ENCODE peak calls at places on chromosomes 16 and 17, in nine cellular contexts. E, F, D, A, Y, X, T, V and K are unnamed samples.

GRCh38 chr17:40607641-40608040 is 40.0 kb downstream of the SMARCE1 start:
- DNase-seq in E (no peak), F (no peak), D (no peak), A (no peak), Y (no peak), X (no peak), T (no peak), V (peak), K (no peak)

GRCh38 chr16:53707671-53708070 is 3.7 kb downstream of the FTO start:
- DNase-seq in E (no peak), F (no peak), D (no peak), A (peak), Y (no peak), X (no peak), T (no peak), V (no peak), K (no peak)

GRCh38 chr17:56876766-56877179 is 37.1 kb downstream of the TRIM25 start:
- DNase-seq in E (peak), F (no peak), D (no peak), A (no peak), Y (no peak), X (no peak), T (no peak), V (no peak), K (no peak)

GRCh38 chr17:50487213-50488096 is 8.8 kb downstream of the RSAD1 start:
- DNase-seq in E (peak), F (no peak), D (no peak), A (no peak), Y (no peak), X (no peak), T (no peak), V (no peak), K (peak)

GRCh38 chr17:75238684-75239191 is 22.7 kb downstream of the GGA3 start:
- DNase-seq in E (peak), F (peak), D (peak), A (no peak), Y (peak), X (no peak), T (peak), V (peak), K (no peak)

GRCh38 chr17:39564201-39564828 is 43.4 kb downstream of the NEUROD2 start:
- DNase-seq in E (no peak), F (no peak), D (no peak), A (no peak), Y (no peak), X (no peak), T (no peak), V (no peak), K (no peak)

GRCh38 chr16:5045499-5046115 is 11.9 kb upstream of the NAGPA start:
- DNase-seq in E (no peak), F (no peak), D (no peak), A (no peak), Y (no peak), X (no peak), T (no peak), V (no peak), K (no peak)

GRCh38 chr16:80006175-80006895 is 405.8 kb upstream of the MAF start:
- DNase-seq in E (no peak), F (no peak), D (peak), A (no peak), Y (no peak), X (no peak), T (no peak), V (no peak), K (no peak)

GRCh38 chr17:74547736-74548135 is 1.8 kb upstream of the CD300C start:
- DNase-seq in E (no peak), F (no peak), D (no peak), A (no peak), Y (no peak), X (no peak), T (no peak), V (no peak), K (no peak)

GRCh38 chr16:9802160-9802559 is 380.1 kb downstream of the GRIN2A start:
- DNase-seq in E (no peak), F (no peak), D (no peak), A (no peak), Y (no peak), X (no peak), T (no peak), V (no peak), K (no peak)

GRCh38 chr16:9598731-9599083 is 507.3 kb downstream of the HAPSTR1 start:
- DNase-seq in E (no peak), F (no peak), D (no peak), A (no peak), Y (no peak), X (no peak), T (no peak), V (no peak), K (no peak)

GRCh38 chr17:57654040-57654775 is 90.9 kb downstream of the CCDC182 start:
- DNase-seq in E (no peak), F (no peak), D (no peak), A (no peak), Y (no peak), X (no peak), T (no peak), V (no peak), K (no peak)

GRCh38 chr16:15055141-15056053 is 477 bp downstream of the NTAN1 start:
- DNase-seq in E (peak), F (no peak), D (peak), A (no peak), Y (peak), X (no peak), T (no peak), V (peak), K (peak)

GRCh38 chr17:47280072-47280811 is 26.6 kb downstream of the ITGB3 start:
- DNase-seq in E (no peak), F (peak), D (no peak), A (no peak), Y (no peak), X (no peak), T (no peak), V (no peak), K (no peak)

GRCh38 chr16:30375830-30376229 is 1.2 kb downstream of the MYL11 start:
- DNase-seq in E (no peak), F (no peak), D (no peak), A (no peak), Y (no peak), X (no peak), T (no peak), V (no peak), K (peak)

GRCh38 chr16:30372037-30372712 is 1.9 kb upstream of the TBC1D10B start:
- DNase-seq in E (no peak), F (no peak), D (no peak), A (no peak), Y (no peak), X (no peak), T (no peak), V (no peak), K (no peak)

GRCh38 chr16:30376508-30376907 is 1.9 kb downstream of the MYL11 start:
- DNase-seq in E (no peak), F (no peak), D (no peak), A (no peak), Y (no peak), X (no peak), T (no peak), V (no peak), K (peak)

GRCh38 chr16:30372725-30373124 is 1.9 kb upstream of the MYL11 start:
- DNase-seq in E (no peak), F (no peak), D (no peak), A (no peak), Y (no peak), X (no peak), T (no peak), V (no peak), K (no peak)

DNA sequence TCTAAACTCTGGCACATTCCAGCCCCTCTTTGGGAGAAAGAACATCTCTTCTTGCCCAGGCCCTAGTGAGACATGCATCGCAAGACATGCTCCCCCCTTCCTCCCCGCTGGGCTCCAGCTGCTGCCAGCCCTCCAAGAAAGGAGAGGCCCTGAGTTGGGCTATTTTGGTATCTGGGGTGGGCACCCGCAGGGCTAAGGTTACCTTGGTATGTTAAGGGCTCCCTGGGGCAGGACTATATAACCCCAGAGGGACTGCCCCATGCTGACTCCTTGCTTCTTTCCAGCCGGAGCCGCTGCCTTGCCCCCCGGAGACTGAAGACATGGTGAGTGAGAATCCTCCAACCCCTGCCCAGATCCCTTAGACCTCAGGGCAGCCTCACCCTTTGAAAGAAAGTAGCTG is at the start of gene MYL11:
- DNase-seq in E (no peak), F (no peak), D (no peak), A (no peak), Y (no peak), X (no peak), T (no peak), V (no peak), K (no peak)
- H3K4me3 ChIP-seq in E (no peak), F (no peak), D (no peak), A (peak), Y (no peak), X (no peak), T (no peak), V (no peak), K (no peak)

GRCh38 chr17:58666858-58667267 is 25.0 kb downstream of the TEX14 start:
- DNase-seq in E (peak), F (no peak), D (peak), A (no peak), Y (peak), X (peak), T (no peak), V (peak), K (peak)
- H3K4me3 ChIP-seq in E (no peak), F (no peak), D (peak), A (no peak), Y (no peak), X (no peak), T (peak), V (no peak), K (peak)

GRCh38 chr16:89095401-89095974 is 1.8 kb downstream of the ACSF3 start:
- DNase-seq in E (no peak), F (no peak), D (no peak), A (no peak), Y (no peak), X (no peak), T (no peak), V (no peak), K (no peak)
- H3K4me3 ChIP-seq in E (no peak), F (no peak), D (no peak), A (no peak), Y (no peak), X (peak), T (no peak), V (no peak), K (no peak)

DNA sequence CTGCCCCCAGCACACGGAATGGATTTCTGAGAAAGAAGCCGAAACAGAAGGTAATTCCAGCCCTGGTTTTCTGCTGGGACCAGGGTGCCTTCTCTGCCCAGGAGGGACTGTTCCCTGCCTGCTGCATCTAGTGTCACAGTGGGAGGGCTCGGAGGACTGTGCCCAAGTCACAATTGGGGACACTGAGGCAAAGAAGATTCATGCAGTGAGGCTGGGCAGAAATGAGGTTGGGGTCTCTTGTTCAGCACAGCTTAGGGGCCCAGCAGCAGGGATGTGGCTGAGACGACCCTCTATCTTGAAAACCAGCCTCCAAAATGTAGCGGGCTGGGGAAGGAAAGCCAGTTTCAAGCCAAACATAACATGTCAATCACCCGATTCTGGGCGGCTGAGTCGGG is 592 bp downstream of the IL21R start:
- DNase-seq in E (no peak), F (no peak), D (no peak), A (no peak), Y (no peak), X (no peak), T (no peak), V (no peak), K (no peak)
- H3K4me3 ChIP-seq in E (no peak), F (no peak), D (no peak), A (no peak), Y (no peak), X (peak), T (no peak), V (peak), K (peak)

GRCh38 chr17:2394775-2395191 is 6.1 kb downstream of the MNT start:
- DNase-seq in E (peak), F (no peak), D (no peak), A (no peak), Y (no peak), X (no peak), T (no peak), V (no peak), K (no peak)
- H3K4me3 ChIP-seq in E (no peak), F (no peak), D (no peak), A (no peak), Y (no peak), X (no peak), T (no peak), V (no peak), K (no peak)

DNA sequence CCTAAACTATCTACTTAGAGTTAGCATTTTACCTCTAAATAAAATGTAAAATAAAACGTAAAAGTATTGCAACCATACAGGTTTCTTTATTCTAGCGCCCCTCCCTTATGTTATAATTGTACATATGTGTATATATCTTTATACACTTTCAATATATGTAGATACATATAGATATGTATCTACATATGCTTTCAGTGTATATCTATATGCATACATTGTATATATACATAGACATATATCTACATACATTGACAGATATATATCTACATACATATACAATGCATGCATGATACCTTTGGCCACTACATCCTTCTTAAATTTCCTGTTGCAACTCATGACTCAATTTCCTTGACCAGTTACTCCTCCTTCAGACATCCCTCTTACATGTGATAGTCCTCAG is 16.7 kb downstream of the BPTF start:
- DNase-seq in E (no peak), F (no peak), D (no peak), A (no peak), Y (no peak), X (no peak), T (no peak), V (no peak), K (no peak)
- H3K4me3 ChIP-seq in E (no peak), F (no peak), D (no peak), A (no peak), Y (no peak), X (no peak), T (no peak), V (no peak), K (no peak)

DNA sequence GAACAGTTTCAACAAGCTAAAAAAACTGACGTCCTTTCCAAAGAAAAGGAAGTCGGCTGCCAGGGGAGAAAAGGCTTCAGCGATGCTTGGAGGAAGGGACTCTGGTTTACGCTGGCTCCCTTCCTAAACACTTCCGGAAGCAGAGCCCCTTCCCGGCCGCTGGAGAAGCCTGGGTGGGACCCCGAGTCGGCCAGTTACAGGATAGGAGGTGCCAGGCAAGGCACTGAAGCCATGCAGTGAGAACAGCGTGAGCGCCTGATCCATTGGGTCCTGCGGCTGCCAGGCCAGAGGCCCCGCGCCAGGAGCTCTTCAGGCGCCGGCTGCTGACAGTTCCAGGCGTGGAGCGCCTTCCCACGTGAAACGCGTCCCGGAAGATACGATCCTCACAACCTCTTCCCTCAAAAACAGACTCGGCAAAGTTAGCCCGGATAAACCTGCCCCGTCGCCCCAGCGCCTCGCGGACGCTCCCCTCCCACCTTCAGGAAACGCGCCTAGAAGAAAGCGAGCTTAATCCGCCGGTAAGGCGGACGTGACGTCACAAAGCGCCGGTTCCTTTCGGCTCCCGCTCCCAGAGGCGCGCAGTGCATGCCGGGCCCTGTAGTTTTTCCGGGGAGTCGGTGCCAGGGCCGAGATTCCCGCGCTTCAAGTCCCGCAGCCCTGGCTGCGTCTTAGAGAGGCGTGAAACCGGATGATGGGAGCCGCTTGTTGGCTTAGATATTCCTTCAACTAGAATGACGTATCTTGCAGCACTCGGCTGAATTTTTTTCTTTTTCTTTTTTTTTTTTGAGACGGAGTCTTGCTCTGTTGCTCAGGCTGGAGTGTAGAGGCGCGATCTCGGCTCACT is at the start of gene ADAT1:
- DNase-seq in E (peak), F (peak), D (peak), A (peak), Y (peak), X (peak), T (peak), V (peak), K (peak)
- H3K4me3 ChIP-seq in E (peak), F (peak), D (peak), A (peak), Y (peak), X (peak), T (peak), V (peak), K (peak)